ENCODE peak calls at places on chromosomes 12 and 14, in five cellular contexts. L is dorsolateral prefrontal cortex, B is HCT116, H is GM23338, F is colonic mucosa. Q is an unnamed sample.

GRCh38 chr12:46358325-46358700 is 14.3 kb downstream of the SLC38A2 start:
- DNase-seq in L (no peak), B (no peak), H (no peak), F (no peak), Q (no peak)

GRCh38 chr12:11500222-11500860 is 105.0 kb upstream of the PRB2 start:
- DNase-seq in L (peak; percentile 65), B (no peak), H (peak; percentile 97), F (peak; percentile 82), Q (no peak)

GRCh38 chr12:43102506-43103269 is 449.3 kb downstream of the ADAMTS20 start:
- DNase-seq in L (no peak), B (no peak), H (no peak), F (no peak), Q (no peak)

GRCh38 chr14:22555573-22556011 is 33.4 kb downstream of the DAD1 start:
- DNase-seq in L (no peak), B (no peak), H (no peak), F (no peak), Q (no peak)

GRCh38 chr14:24712909-24713308 is 78.9 kb upstream of the GZMB start:
- DNase-seq in L (no peak), B (no peak), H (no peak), F (no peak), Q (peak; percentile 83)

GRCh38 chr14:93980464-93981201 is 4.3 kb upstream of the ASB2 start:
- DNase-seq in L (peak; percentile 40), B (no peak), H (no peak), F (no peak), Q (no peak)

GRCh38 chr12:99334737-99335136 is 312.8 kb upstream of the GARIN6 start:
- DNase-seq in L (no peak), B (no peak), H (no peak), F (no peak), Q (no peak)

GRCh38 chr14:86935241-86935640 is 1057.7 kb downstream of the GALC start:
- DNase-seq in L (no peak), B (no peak), H (no peak), F (no peak), Q (no peak)

GRCh38 chr14:60691383-60692113 is 32.6 kb downstream of the SIX4 start:
- DNase-seq in L (no peak), B (no peak), H (no peak), F (no peak), Q (no peak)

GRCh38 chr14:35213869-35214387 is 78.3 kb upstream of the PSMA6 start:
- DNase-seq in L (no peak), B (no peak), H (no peak), F (no peak), Q (no peak)

GRCh38 chr14:100761481-100761880 is 34.8 kb downstream of the DLK1 start:
- DNase-seq in L (no peak), B (peak; percentile 40), H (no peak), F (no peak), Q (no peak)

GRCh38 chr14:85579957-85580356 is 50.0 kb downstream of the FLRT2 start:
- DNase-seq in L (no peak), B (no peak), H (no peak), F (no peak), Q (no peak)

GRCh38 chr12:132053338-132054330 is 90.5 kb downstream of the DDX51 start:
- DNase-seq in L (no peak), B (no peak), H (no peak), F (no peak), Q (no peak)

GRCh38 chr12:76108356-76108755 is 23.9 kb upstream of the NAP1L1 start:
- DNase-seq in L (no peak), B (no peak), H (no peak), F (no peak), Q (no peak)

GRCh38 chr12:70080577-70080976 is 162.7 kb upstream of the CNOT2 start:
- DNase-seq in L (no peak), B (no peak), H (no peak), F (no peak), Q (no peak)

DNA sequence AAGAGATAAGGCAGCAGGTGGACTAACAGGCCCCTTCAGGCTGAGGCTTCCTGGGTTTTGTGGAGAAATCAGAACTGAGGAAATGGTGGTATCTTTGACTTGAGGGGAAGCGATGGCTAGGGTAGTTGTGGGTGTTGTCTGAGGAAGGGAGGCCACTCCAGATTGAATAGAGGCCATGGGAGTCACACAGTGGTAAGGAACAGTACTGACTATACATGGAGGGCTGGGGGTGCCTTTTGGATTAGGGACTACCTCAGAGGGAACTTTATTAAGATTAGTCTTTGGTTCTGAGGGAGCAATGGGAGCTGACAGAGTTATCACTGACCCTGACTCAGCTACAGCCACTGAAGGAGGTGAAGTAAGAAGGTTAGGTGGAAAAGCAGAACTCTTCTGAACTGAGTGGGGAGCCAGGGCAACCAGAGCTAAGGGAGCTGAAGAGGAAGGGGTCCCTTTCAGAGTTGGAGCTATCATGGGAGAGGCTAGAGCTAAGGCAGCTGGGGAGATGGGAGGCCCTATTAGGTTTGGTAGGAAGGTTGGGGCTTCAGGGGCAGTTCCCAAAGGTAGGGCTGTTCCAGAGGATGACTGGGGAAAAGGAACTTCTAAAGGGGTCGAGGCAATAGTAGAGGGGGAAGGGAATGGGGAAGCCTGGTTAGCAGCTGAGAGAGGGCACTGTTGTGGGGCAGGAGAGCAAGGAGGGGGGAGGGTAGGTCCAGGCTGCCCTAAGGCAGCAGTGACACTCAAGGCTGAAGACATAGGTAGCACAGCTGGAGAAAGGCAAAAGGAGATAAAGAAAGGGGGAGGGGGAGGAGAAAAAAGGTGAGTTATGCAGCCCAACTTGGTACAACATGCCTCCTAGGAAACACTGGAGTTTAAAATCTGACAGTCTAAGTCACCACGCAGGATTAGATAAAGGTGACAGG is 4.1 kb downstream of the NACA start:
- DNase-seq in L (no peak), B (no peak), H (peak; percentile 5), F (no peak), Q (no peak)
- H3K27ac ChIP-seq in L (no peak overlapping the region), B (peak overlapping the region; percentile 23), H (peak overlapping the region; percentile 74), F (no peak overlapping the region), Q (peak overlapping the region; percentile 95)

GRCh38 chr14:68088463-68088862 is 268.9 kb downstream of the RAD51B start:
- DNase-seq in L (no peak), B (peak; percentile 31), H (no peak), F (no peak), Q (no peak)
- H3K27ac ChIP-seq in L (no peak overlapping the region), B (peak overlapping the region; percentile 100), H (no peak overlapping the region), F (no peak overlapping the region), Q (peak overlapping the region; percentile 54)

GRCh38 chr12:97151481-97151880 is 244.4 kb downstream of the NEDD1 start:
- DNase-seq in L (no peak), B (no peak), H (no peak), F (no peak), Q (no peak)
- H3K27ac ChIP-seq in L (no peak overlapping the region), B (no peak overlapping the region), H (no peak overlapping the region), F (no peak overlapping the region), Q (no peak overlapping the region)

GRCh38 chr12:49165114-49165513 is 23.8 kb downstream of the TUBA1A start:
- DNase-seq in L (no peak), B (no peak), H (no peak), F (no peak), Q (no peak)

GRCh38 chr12:49161092-49161795 is 27.6 kb downstream of the TUBA1A start:
- DNase-seq in L (no peak), B (no peak), H (no peak), F (no peak), Q (no peak)

DNA sequence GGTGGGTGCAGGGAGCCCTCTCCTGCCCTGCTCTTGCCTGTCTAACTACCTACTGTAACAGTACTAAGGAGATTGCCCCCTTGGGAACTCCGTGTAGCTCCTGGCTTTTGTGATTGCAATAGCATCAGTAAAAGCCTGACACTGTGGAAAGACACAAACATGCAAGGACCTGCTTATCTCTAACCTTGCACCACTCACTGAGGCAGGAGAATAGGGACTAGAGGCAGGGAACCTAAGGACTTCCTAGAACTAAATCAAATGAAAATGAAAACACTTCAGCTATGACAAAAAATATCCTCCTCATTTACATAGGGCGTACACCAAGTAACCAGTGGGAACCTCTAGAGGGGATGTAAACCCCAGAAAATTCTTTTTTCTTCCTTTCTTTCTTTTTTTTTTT is 28.5 kb downstream of the TUBA1A start:
- DNase-seq in L (no peak), B (no peak), H (no peak), F (no peak), Q (no peak)
- H3K27ac ChIP-seq in L (no peak overlapping the region), B (no peak overlapping the region), H (no peak overlapping the region), F (no peak overlapping the region), Q (no peak overlapping the region)

GRCh38 chr14:102344485-102344884 is 18.2 kb downstream of the CINP start:
- DNase-seq in L (peak; percentile 86), B (no peak), H (no peak), F (no peak), Q (no peak)

GRCh38 chr14:102346645-102347044 is 16.0 kb downstream of the CINP start:
- DNase-seq in L (no peak), B (no peak), H (no peak), F (no peak), Q (no peak)

GRCh38 chr14:102342238-102342637 is 20.5 kb downstream of the CINP start:
- DNase-seq in L (no peak), B (no peak), H (no peak), F (no peak), Q (no peak)

GRCh38 chr14:102344084-102344483 is 18.6 kb downstream of the CINP start:
- DNase-seq in L (no peak), B (no peak), H (no peak), F (no peak), Q (no peak)

GRCh38 chr14:102345232-102345631 is 17.5 kb downstream of the CINP start:
- DNase-seq in L (no peak), B (no peak), H (no peak), F (no peak), Q (no peak)
- H3K27ac ChIP-seq in L (peak overlapping the region; percentile 97), B (no peak overlapping the region), H (no peak overlapping the region), F (no peak overlapping the region), Q (no peak overlapping the region)

DNA sequence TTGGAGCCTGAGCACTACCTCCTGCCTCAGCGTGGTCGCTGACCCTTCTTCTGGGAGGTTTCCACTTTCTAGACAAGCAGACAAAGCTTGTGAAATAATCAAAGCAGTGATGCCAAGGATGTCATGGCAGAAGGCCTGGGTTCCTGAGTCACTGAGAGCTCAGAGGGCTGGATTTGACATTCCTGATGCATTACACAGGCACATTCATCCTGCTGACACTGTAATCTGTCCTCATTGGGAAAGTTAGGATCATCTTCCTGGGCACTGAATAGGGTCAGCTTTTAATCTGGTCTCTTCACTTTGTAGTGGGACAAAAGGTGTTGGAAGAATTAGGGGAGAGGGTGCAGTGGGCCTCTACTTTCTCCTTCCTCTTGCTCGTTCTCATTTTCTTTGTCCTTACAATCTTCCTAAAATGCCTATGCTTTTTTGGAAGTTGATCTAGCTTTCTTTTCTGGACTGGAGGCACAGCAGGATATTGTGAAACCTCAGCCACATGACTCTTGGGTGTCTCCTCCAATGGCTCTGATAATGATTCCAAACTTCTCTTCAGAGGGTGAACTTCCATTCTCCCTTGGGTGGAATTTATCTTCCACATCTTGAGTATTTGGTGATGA is 29.6 kb downstream of the EEA1 start:
- DNase-seq in L (no peak), B (peak; percentile 88), H (peak; percentile 34), F (peak; percentile 53), Q (peak; percentile 95)
- H3K27ac ChIP-seq in L (peak overlapping the region; percentile 59), B (peak overlapping the region; percentile 55), H (peak overlapping the region; percentile 29), F (peak overlapping the region; percentile 67), Q (peak overlapping the region; percentile 86)

DNA sequence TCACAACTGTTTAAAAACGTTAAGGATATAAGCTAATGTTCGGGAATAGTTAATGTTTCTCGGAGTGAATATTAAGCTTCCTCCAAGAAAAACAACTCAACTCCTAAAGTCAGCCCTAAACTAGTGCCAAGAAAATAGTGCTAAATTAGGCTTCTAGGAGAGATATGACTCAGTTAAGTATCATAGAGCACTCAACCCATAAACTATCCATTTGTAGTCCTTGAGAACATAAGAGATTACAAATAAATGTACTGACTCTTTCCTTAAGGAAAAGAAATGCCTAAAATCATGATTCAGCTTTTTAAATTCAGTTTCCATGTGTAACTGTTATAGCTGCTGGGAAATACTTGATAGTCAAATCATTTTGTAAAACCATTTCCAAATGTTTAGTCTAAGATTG is 117.1 kb downstream of the HMGA2 start:
- DNase-seq in L (no peak), B (no peak), H (no peak), F (no peak), Q (no peak)
- H3K27ac ChIP-seq in L (no peak overlapping the region), B (peak overlapping the region; percentile 66), H (no peak overlapping the region), F (no peak overlapping the region), Q (no peak overlapping the region)

Q was measured in esophagus muscularis mucosa.